ENCODE peak calls at places on chromosomes 12 and 14, in eight cellular contexts. K is HFFc6, H is astrocyte of the spinal cord, A is astrocyte of the cerebellum, W is progenitor cell of endocrine pancreas, P is left ventricle myocardium inferior, L is choroid plexus epithelial cell, B is GM12865. Q is an unnamed sample.
A peak's percentile ranks its signal among the peaks of the same experiment; 100 is the strongest.

GRCh38 chr12:112096070-112096469 is 12.5 kb downstream of the NAA25 start:
- DNase-seq in K (no peak), W (no peak), A (no peak), H (no peak), P (no peak), L (no peak), B (peak; percentile 60), Q (peak; percentile 71)

GRCh38 chr14:104687601-104688504 is 1.6 kb upstream of the INF2 start:
- DNase-seq in W (peak; percentile 53), K (no peak), P (peak; percentile 87), H (peak; percentile 45), B (no peak), L (peak; percentile 54), A (no peak), Q (no peak)

GRCh38 chr12:99746538-99746937 is 99.0 kb downstream of the GARIN6 start:
- DNase-seq in W (no peak), B (no peak), H (no peak), L (no peak), P (no peak), A (no peak), K (no peak), Q (no peak)

GRCh38 chr12:46657416-46658411 is 168.1 kb downstream of the SLC38A4 start:
- DNase-seq in H (no peak), P (no peak), W (no peak), L (peak; percentile 51), B (no peak), K (peak; percentile 23), A (no peak), Q (no peak)

GRCh38 chr12:98893126-98893525 is 248.0 kb downstream of the APAF1 start:
- DNase-seq in L (no peak), A (no peak), K (no peak), H (no peak), P (no peak), B (no peak), W (no peak), Q (no peak)

GRCh38 chr14:22847661-22848341 is 11.4 kb downstream of the MMP14 start:
- DNase-seq in B (no peak), A (no peak), H (peak; percentile 45), L (peak; percentile 76), P (no peak), K (peak; percentile 59), W (no peak), Q (no peak)

GRCh38 chr12:67594888-67595287 is 53.7 kb upstream of the DYRK2 start:
- DNase-seq in K (peak; percentile 16), L (peak; percentile 1), P (no peak), A (no peak), W (no peak), H (no peak), B (no peak), Q (no peak)

GRCh38 chr12:58415716-58416115 is 474.3 kb downstream of the ATP23 start:
- DNase-seq in W (no peak), P (no peak), K (no peak), H (no peak), L (no peak), A (no peak), B (no peak), Q (no peak)

GRCh38 chr12:107622005-107622404 is 63.6 kb upstream of the PWP1 start:
- DNase-seq in K (no peak), A (no peak), H (peak; percentile 12), W (no peak), B (peak; percentile 29), L (peak; percentile 48), P (no peak), Q (peak; percentile 31)

GRCh38 chr12:89355243-89356068 is 3.2 kb upstream of the DUSP6 start:
- DNase-seq in L (peak; percentile 20), H (peak; percentile 20), B (no peak), W (no peak), P (no peak), K (no peak), A (no peak), Q (no peak)

GRCh38 chr12:104443008-104443407 is 13.7 kb upstream of the CHST11 start:
- DNase-seq in W (no peak), P (no peak), A (no peak), B (no peak), K (no peak), L (no peak), H (no peak), Q (no peak)

GRCh38 chr14:102606296-102606695 is 13.8 kb downstream of the RCOR1 start:
- DNase-seq in B (peak; percentile 88), A (no peak), P (no peak), L (no peak), H (no peak), W (no peak), K (no peak), Q (peak; percentile 75)

GRCh38 chr12:77299910-77300772 is 234.8 kb upstream of the E2F7 start:
- DNase-seq in H (peak; percentile 67), W (no peak), B (no peak), P (no peak), A (no peak), L (peak; percentile 71), K (peak; percentile 60), Q (no peak)

DNA sequence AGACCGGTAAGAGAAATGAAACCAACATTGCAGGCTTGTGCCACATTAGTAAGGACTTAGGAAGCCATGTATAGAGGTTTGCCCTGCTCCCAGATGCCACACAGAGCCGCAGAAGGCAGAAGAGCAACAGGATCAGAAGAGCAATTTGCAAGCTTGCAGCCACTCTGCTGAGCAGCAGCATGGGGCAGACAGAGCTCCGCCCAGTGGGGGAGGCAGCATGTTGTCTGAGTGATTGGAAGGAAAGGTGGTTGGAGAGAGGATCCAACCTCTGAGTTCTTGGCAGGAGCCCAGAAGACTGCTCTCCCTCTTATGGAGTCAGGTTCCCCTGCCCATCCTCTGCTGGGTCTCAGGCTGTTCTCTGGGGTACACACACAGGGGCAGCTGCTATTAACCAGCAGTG is 2.3 kb upstream of the KRT6A start:
- DNase-seq in K (no peak), H (peak; percentile 24), P (no peak), B (no peak), L (peak; percentile 64), W (no peak), A (no peak), Q (no peak)
- TF ChIP-seq CTCF in K (no peak), H (no peak), P (no peak), B (no peak), L (no peak), W (no peak), A (no peak), Q (no peak)

DNA sequence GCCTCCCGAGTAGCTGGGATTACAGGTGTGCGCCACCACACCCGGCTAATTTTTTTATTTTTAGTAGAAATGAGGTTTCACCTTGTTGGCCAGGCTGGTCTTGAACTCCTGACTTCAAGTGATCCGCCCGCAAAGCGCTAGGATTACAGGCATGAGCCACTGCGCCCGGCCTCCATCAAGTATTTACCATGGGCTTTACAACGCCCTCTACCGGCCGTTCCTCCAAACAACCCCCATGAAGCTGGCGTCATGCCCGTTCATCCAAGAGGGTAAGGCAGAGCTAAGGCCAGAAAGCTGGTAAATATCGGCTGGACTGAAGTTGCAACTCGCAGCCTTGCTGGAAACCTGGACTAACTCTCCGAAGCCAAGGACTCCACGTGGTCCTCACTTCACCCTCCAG is 41.6 kb downstream of the RNF34 start:
- DNase-seq in H (no peak), P (no peak), A (no peak), K (no peak), W (no peak), B (no peak), L (no peak), Q (no peak)
- TF ChIP-seq CTCF in H (no peak), P (no peak), A (no peak), K (peak; percentile 13), W (no peak), B (no peak), L (no peak), Q (no peak)

GRCh38 chr12:218221-218620 is 4.3 kb upstream of the SLC6A12 start:
- DNase-seq in B (no peak), K (no peak), W (no peak), A (no peak), L (no peak), P (no peak), H (no peak), Q (no peak)

GRCh38 chr12:221736-222135 is 7.8 kb upstream of the SLC6A12 start:
- DNase-seq in P (no peak), B (no peak), H (no peak), K (no peak), A (no peak), W (no peak), L (no peak), Q (no peak)

GRCh38 chr12:220946-221550 is 7.1 kb upstream of the SLC6A12 start:
- DNase-seq in H (no peak), A (no peak), B (no peak), W (no peak), K (no peak), P (no peak), L (no peak), Q (no peak)

GRCh38 chr12:218728-219590 is 5.0 kb upstream of the SLC6A12 start:
- DNase-seq in A (no peak), P (no peak), W (no peak), B (no peak), H (no peak), K (no peak), L (no peak), Q (no peak)

DNA sequence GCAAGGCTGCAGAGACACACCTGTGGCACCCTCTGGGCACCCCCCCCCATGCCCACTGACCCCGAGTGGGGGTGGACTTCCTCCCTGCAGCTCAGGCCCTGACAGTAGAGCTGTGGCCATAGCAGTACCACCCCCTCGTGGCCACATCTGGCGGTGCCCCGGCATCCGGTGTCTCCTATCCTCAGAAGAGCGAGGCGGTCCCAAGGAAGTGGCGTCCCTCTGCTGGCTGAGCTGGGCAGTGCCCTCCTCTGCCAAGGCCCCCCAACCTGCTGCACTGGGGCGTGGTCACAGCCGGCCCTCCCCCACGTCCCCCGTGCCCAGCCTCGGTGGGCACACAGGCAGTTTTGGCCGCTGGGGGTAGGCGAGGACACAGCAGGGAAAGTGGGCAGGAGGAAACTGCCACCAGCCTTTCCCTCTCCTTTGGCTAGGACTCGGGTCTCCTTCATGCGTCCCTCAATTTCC is 6.0 kb upstream of the SLC6A12 start:
- DNase-seq in A (no peak), K (peak; percentile 64), H (peak; percentile 13), L (peak; percentile 68), W (peak; percentile 87), B (peak; percentile 81), P (peak; percentile 55), Q (peak; percentile 71)
- TF ChIP-seq CTCF in A (peak; percentile 53), K (peak; percentile 92), H (peak; percentile 73), L (peak; percentile 80), W (peak; percentile 95), B (peak; percentile 82), P (peak; percentile 63), Q (peak; percentile 74)

GRCh38 chr14:67941456-67942018 is 122.0 kb downstream of the RAD51B start:
- DNase-seq in W (no peak), B (no peak), K (no peak), P (no peak), L (peak; percentile 53), H (peak; percentile 31), A (peak; percentile 22), Q (no peak)

GRCh38 chr14:67940894-67941455 is 121.4 kb downstream of the RAD51B start:
- DNase-seq in L (peak; percentile 91), W (no peak), K (peak; percentile 32), P (no peak), B (no peak), H (peak; percentile 88), A (peak; percentile 79), Q (no peak)

GRCh38 chr14:67943947-67944346 is 124.4 kb downstream of the RAD51B start:
- DNase-seq in P (peak; percentile 18), B (peak; percentile 80), K (peak; percentile 78), H (peak; percentile 91), L (peak; percentile 96), W (peak; percentile 51), A (peak; percentile 85), Q (peak; percentile 39)

GRCh38 chr14:67942311-67942710 is 122.7 kb downstream of the RAD51B start:
- DNase-seq in P (no peak), H (no peak), A (no peak), L (no peak), W (no peak), K (no peak), B (no peak), Q (no peak)

GRCh38 chr14:67944605-67945004 is 125.0 kb downstream of the RAD51B start:
- DNase-seq in A (no peak), P (no peak), H (peak; percentile 27), W (no peak), B (no peak), L (peak; percentile 42), K (no peak), Q (no peak)
- TF ChIP-seq CTCF in A (no peak), P (no peak), H (no peak), W (no peak), B (no peak), L (no peak), K (no peak), Q (no peak)